ENCODE peak calls at places on chromosomes 13 and 19, in five cellular contexts. F is K562, S is HepG2, U is GM12878, V is SK-N-SH. P is an unnamed sample. For H3K4me1, the result is how much of the 10 kb centered on the place peaks cover.

GRCh38 chr19:40907968-40908735 is 26.1 kb upstream of the CYP2A7 start:
- DNase-seq in F (peak), U (no peak), S (no peak), V (no peak), P (no peak)

GRCh38 chr13:67369895-67370660 is 139.9 kb upstream of the PCDH9 start:
- DNase-seq in S (no peak), U (no peak), V (no peak), F (no peak), P (peak)

GRCh38 chr19:32651729-32652140 is 23.2 kb downstream of the ANKRD27 start:
- DNase-seq in F (no peak), V (peak), S (no peak), U (no peak), P (peak)

GRCh38 chr13:76845865-76846264 is 40.3 kb downstream of the KCTD12 start:
- DNase-seq in S (no peak), F (no peak), V (no peak), U (no peak), P (no peak)

GRCh38 chr19:46786236-46787039 is 2.0 kb downstream of the SLC1A5 start:
- DNase-seq in U (no peak), V (peak), S (peak), F (peak), P (peak)

GRCh38 chr13:80297094-80297493 is 43.8 kb downstream of the SPRY2 start:
- DNase-seq in U (no peak), V (no peak), S (no peak), F (no peak), P (no peak)

GRCh38 chr13:45422731-45423130 is 4.6 kb upstream of the SLC25A30 start:
- DNase-seq in F (no peak), S (no peak), V (no peak), U (no peak), P (no peak)

GRCh38 chr19:1315470-1316166 is 29.9 kb downstream of the EFNA2 start:
- DNase-seq in S (no peak), V (peak), F (peak), U (no peak), P (peak)

GRCh38 chr13:59409211-59409610 is 754.5 kb downstream of the DIAPH3 start:
- DNase-seq in S (no peak), F (no peak), U (no peak), V (no peak), P (peak)

GRCh38 chr13:57629821-57630235 is 1.7 kb upstream of the PCDH17 start:
- DNase-seq in V (peak), S (no peak), U (no peak), F (peak), P (peak)

GRCh38 chr13:57630661-57631606 is 610 bp upstream of the PCDH17 start:
- DNase-seq in F (no peak), S (no peak), V (peak), U (no peak), P (no peak)

GRCh38 chr13:57633141-57633949 is 1.8 kb downstream of the PCDH17 start:
- DNase-seq in F (no peak), S (no peak), U (no peak), V (peak), P (no peak)

GRCh38 chr13:57632276-57633140 is 964 bp downstream of the PCDH17 start:
- DNase-seq in F (no peak), S (no peak), U (no peak), V (peak), P (no peak)

DNA sequence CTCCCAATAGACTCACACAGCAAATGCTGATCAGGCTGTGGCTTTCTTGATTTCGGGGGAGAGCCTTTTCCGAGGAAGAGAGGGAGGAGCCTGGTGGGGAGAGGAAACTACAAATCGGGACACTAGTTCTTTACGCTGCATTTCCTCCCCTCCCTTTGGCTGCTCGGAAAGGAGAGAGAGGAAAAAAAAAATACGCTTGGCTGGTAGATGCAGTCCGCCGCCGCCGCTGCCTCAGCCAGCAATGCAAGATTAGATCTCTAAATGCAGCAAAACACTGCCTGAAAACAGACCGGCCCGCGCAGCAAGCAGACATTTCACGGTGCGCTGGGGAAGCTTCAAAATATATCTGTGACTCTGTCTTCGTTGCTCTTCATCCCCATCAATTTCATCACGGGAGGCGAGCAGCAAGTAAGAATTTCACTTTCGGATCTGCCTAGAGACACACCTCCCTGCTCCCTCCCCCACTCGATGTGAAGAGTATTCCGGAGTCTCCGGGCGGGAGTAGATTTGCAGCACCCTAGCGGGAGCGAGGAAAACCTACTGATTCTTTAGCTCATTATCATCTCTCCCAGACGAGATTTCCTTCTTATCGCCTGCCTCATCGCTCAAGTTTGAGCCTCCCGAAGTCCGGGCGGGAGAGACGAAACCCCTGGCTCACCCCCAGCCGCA is at the start of gene PCDH17:
- DNase-seq in U (no peak), V (peak), F (no peak), S (no peak), P (no peak)
- TF ChIP-seq MXI1 in U (no peak), V (peak), F (no peak), S (no peak), P (no peak)

DNA sequence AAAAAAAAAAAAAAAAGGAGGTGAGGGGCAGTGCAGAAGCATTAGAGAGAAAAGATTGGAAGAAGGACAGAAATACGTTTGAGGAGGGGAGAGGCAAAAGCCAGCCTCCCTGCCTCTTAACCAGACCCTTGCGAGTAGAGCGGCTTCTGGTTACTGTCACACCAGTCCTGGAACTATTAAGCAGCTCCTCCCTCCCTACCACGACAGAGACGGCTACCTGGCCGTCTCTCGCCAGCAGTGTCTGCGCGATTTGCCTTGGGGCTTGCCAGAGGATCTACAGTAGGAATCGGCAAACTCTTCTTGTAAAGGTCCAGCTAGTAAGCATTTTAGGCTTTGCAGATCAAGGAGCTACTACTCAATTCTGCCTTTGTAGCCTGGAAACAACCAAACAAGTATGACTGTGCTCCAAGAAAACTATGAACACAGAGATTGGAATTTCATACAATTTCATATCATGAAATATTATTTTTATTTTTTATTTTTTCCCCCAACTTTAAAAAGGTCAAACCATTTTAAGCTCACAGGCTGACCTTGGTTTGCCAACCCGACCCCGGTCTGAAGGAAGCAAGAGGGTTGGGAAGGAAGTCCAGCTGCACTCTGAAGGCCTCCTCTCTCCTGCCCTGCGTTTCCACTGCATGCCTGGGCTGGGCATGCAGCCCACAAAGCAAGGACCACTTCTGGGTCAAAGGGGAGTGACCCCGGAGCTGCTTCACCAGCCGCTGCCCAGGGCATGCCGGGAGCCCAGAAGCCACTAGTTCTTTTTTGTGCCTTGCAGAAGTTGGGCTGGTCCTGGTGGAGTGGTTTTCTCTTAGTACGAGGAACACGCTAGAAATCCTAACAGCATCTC is 166.9 kb downstream of the FLT1 start:
- DNase-seq in V (no peak), F (no peak), S (no peak), U (no peak), P (peak)
- H3K4me1 ChIP-seq in V (under half), F (under half), S (under half), U (under half), P (under half)

GRCh38 chr13:40639226-40639681 is 27.2 kb downstream of the FOXO1 start:
- DNase-seq in V (no peak), S (peak), U (no peak), F (no peak), P (no peak)
- TF ChIP-seq SMC3 in V (no peak), S (no peak), U (no peak), F (no peak), P (no peak)

GRCh38 chr19:52231154-52231565 is 38.2 kb upstream of the ZNF766 start:
- DNase-seq in S (no peak), U (no peak), F (no peak), V (no peak), P (peak)
- TF ChIP-seq MXI1 in S (no peak), U (no peak), F (no peak), V (no peak), P (no peak)

DNA sequence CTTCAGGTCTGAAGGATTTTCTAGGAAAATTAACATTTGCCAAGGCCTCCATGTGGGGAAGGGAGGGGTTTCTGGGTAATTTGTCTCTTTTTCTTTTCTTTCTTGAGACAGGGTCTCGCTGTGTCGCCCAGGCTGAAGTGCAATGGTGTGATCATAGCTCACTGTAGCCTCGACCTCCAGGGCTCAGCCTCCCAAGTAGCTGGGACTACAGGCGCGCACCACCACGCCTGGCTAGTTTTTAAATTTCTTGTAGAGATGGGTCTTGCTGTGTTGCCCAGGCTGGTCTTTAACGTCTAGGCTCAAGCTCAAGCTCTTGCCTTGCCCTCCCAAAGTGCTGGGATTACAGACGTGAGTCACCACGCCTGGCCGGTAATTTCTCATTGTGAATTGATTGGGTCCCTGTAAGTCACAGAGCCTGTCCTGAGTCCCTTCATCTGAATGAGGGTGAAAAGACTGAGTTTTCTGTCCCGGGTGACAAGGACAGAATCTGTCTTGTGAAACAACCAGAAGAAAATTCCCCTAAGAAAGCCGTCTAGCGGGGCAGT is 10.0 kb upstream of the SPC24 start:
- DNase-seq in S (no peak), F (no peak), V (no peak), U (no peak), P (no peak)
- H3K4me1 ChIP-seq in S (under half), F (under half), V (under half), U (under half), P (under half)

GRCh38 chr19:13972368-13973155 is 20.3 kb downstream of the DCAF15 start:
- DNase-seq in U (no peak), F (no peak), V (no peak), S (no peak), P (no peak)
- TF ChIP-seq SMC3 in U (no peak), F (no peak), V (no peak), S (no peak), P (no peak)

GRCh38 chr19:15136234-15136954 is 29.2 kb downstream of the SYDE1 start:
- DNase-seq in V (no peak), F (no peak), U (no peak), S (no peak), P (peak)

GRCh38 chr19:15142313-15142712 is 35.1 kb downstream of the SYDE1 start:
- DNase-seq in S (no peak), F (no peak), V (no peak), U (no peak), P (no peak)

GRCh38 chr19:15137777-15138176 is 30.6 kb downstream of the SYDE1 start:
- DNase-seq in U (no peak), V (no peak), F (no peak), S (no peak), P (peak)

GRCh38 chr19:15141143-15141542 is 33.9 kb downstream of the SYDE1 start:
- DNase-seq in V (no peak), U (no peak), S (no peak), F (no peak), P (no peak)

DNA sequence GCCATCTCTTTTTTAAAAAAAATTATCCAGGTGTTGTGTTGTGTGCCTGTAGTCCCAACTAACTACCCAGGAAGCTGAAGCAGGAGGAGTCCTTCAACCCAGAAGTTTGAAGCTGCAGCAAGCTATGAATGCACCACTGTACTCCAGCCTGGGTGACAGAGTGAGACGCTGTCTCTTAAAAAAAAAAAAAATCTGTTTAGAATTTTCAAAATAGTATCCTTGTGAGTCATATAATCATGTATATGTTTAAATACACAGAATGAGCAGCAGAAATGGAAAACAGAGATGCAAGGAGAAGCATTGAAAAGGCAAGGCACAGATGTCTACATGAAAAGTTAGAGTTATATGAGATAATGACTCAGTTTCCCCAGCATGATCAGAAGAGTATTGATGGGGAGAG is 31.2 kb downstream of the SYDE1 start:
- DNase-seq in U (no peak), S (no peak), V (no peak), F (no peak), P (peak)
- TF ChIP-seq MXI1 in U (no peak), S (no peak), V (no peak), F (no peak), P (no peak)

GRCh38 chr19:3369337-3370213 is 3.2 kb downstream of the NFIC start:
- DNase-seq in F (no peak), V (no peak), S (no peak), U (no peak), P (peak)

GRCh38 chr19:3368848-3369336 is 2.5 kb downstream of the NFIC start:
- DNase-seq in F (no peak), V (no peak), S (no peak), U (no peak), P (peak)

GRCh38 chr19:3370728-3371591 is 4.6 kb downstream of the NFIC start:
- DNase-seq in V (no peak), F (no peak), U (no peak), S (no peak), P (no peak)

GRCh38 chr19:3368441-3368795 is 2.0 kb downstream of the NFIC start:
- DNase-seq in U (no peak), F (no peak), V (no peak), S (no peak), P (no peak)

GRCh38 chr19:3370214-3370720 is 3.9 kb downstream of the NFIC start:
- DNase-seq in V (peak), U (no peak), S (no peak), F (no peak), P (no peak)
- H3K4me1 ChIP-seq in V (under half), U (under half), S (under half), F (half or more), P (under half)